ENCODE peak calls at places on chromosomes 1 and 21, in eight cellular contexts. Q, V, F, O, T, W, Z and E are unnamed samples.

GRCh38 chr1:47816325-47817071 is 180.7 kb downstream of the TRABD2B start:
- DNase-seq in Q (no peak), V (no peak), F (no peak), O (no peak), T (no peak), W (no peak), Z (no peak), E (no peak)

GRCh38 chr1:47984175-47984789 is 12.9 kb downstream of the TRABD2B start:
- DNase-seq in Q (no peak), V (no peak), F (no peak), O (peak), T (no peak), W (no peak), Z (peak), E (no peak)

GRCh38 chr1:113677250-113678158 is 81.8 kb downstream of the PHTF1 start:
- DNase-seq in Q (peak), V (peak), F (peak), O (peak), T (peak), W (peak), Z (peak), E (peak)

GRCh38 chr1:17873007-17873675 is 118.0 kb downstream of the ACTL8 start:
- DNase-seq in Q (peak), V (no peak), F (no peak), O (no peak), T (no peak), W (no peak), Z (no peak), E (no peak)

GRCh38 chr1:235882816-235883215 is 16.1 kb upstream of the LYST start:
- DNase-seq in Q (no peak), V (peak), F (no peak), O (no peak), T (peak), W (no peak), Z (no peak), E (no peak)

GRCh38 chr21:42840411-42841155 is 38.8 kb downstream of the WDR4 start:
- DNase-seq in Q (no peak), V (no peak), F (no peak), O (no peak), T (no peak), W (no peak), Z (no peak), E (no peak)

GRCh38 chr1:92485374-92486250 is 1.1 kb downstream of the GFI1 start:
- DNase-seq in Q (no peak), V (no peak), F (peak), O (peak), T (peak), W (peak), Z (peak), E (peak)

GRCh38 chr21:16192900-16193299 is 463.1 kb downstream of the USP25 start:
- DNase-seq in Q (peak), V (peak), F (peak), O (no peak), T (peak), W (no peak), Z (no peak), E (peak)

GRCh38 chr21:41443562-41443961 is 17.5 kb downstream of the MX1 start:
- DNase-seq in Q (no peak), V (no peak), F (no peak), O (no peak), T (no peak), W (no peak), Z (no peak), E (no peak)

GRCh38 chr1:240282061-240282830 is 190.6 kb downstream of the FMN2 start:
- DNase-seq in Q (peak), V (no peak), F (no peak), O (no peak), T (peak), W (no peak), Z (peak), E (no peak)

GRCh38 chr1:239778221-239778813 is 313.4 kb upstream of the FMN2 start:
- DNase-seq in Q (peak), V (no peak), F (no peak), O (no peak), T (no peak), W (no peak), Z (no peak), E (no peak)

GRCh38 chr1:212597495-212597894 is 11.1 kb upstream of the ATF3 start:
- DNase-seq in Q (peak), V (peak), F (no peak), O (no peak), T (no peak), W (no peak), Z (no peak), E (no peak)

GRCh38 chr1:234433563-234434285 is 45.3 kb downstream of the TARBP1 start:
- DNase-seq in Q (peak), V (no peak), F (peak), O (no peak), T (peak), W (no peak), Z (no peak), E (no peak)

GRCh38 chr1:14826172-14826636 is 227.7 kb downstream of the KAZN start:
- DNase-seq in Q (peak), V (peak), F (no peak), O (no peak), T (peak), W (no peak), Z (no peak), E (peak)

GRCh38 chr1:228014235-228014930 is 7.6 kb downstream of the WNT3A start:
- DNase-seq in Q (peak), V (peak), F (peak), O (no peak), T (no peak), W (no peak), Z (no peak), E (peak)

GRCh38 chr1:33908344-33908956 is 44.6 kb downstream of the HMGB4 start:
- DNase-seq in Q (no peak), V (no peak), F (no peak), O (no peak), T (no peak), W (no peak), Z (no peak), E (no peak)

GRCh38 chr21:43864806-43865470 is at the start of gene AGPAT3:
- DNase-seq in Q (peak), V (no peak), F (no peak), O (peak), T (peak), W (peak), Z (peak), E (peak)

GRCh38 chr1:41494351-41495170 is 10.1 kb upstream of the EDN2 start:
- DNase-seq in Q (no peak), V (no peak), F (no peak), O (no peak), T (no peak), W (no peak), Z (no peak), E (no peak)

GRCh38 chr1:243493156-243494129 is 237.6 kb downstream of the SDCCAG8 start:
- DNase-seq in Q (no peak), V (peak), F (no peak), O (no peak), T (peak), W (no peak), Z (no peak), E (no peak)

GRCh38 chr1:108758782-108759181 is 12.3 kb downstream of the STXBP3 start:
- DNase-seq in Q (no peak), V (no peak), F (no peak), O (no peak), T (no peak), W (no peak), Z (no peak), E (no peak)

GRCh38 chr1:147726161-147726560 is 34.2 kb downstream of the GJA5 start:
- DNase-seq in Q (no peak), V (no peak), F (no peak), O (no peak), T (no peak), W (no peak), Z (peak), E (no peak)

GRCh38 chr1:174746024-174746808 is 253.5 kb upstream of the CACYBP start:
- DNase-seq in Q (no peak), V (no peak), F (no peak), O (no peak), T (no peak), W (no peak), Z (no peak), E (no peak)

GRCh38 chr1:156703741-156704140 is 1.6 kb downstream of the CRABP2 start:
- DNase-seq in Q (no peak), V (no peak), F (no peak), O (no peak), T (peak), W (no peak), Z (no peak), E (no peak)

GRCh38 chr21:17441370-17441769 is 71.5 kb upstream of the CXADR start:
- DNase-seq in Q (peak), V (peak), F (peak), O (no peak), T (no peak), W (no peak), Z (peak), E (peak)

GRCh38 chr1:61742620-61743431 is 546 bp downstream of the PATJ start:
- DNase-seq in Q (peak), V (peak), F (peak), O (no peak), T (peak), W (no peak), Z (peak), E (peak)

GRCh38 chr21:45153358-45154318 is 79.3 kb downstream of the ADARB1 start:
- DNase-seq in Q (no peak), V (peak), F (no peak), O (no peak), T (peak), W (peak), Z (no peak), E (no peak)

GRCh38 chr1:210624722-210625121 is 296.0 kb downstream of the HHAT start:
- DNase-seq in Q (no peak), V (no peak), F (no peak), O (no peak), T (no peak), W (no peak), Z (no peak), E (no peak)

GRCh38 chr1:164692420-164692819 is 133.4 kb downstream of the PBX1 start:
- DNase-seq in Q (no peak), V (no peak), F (no peak), O (no peak), T (no peak), W (no peak), Z (no peak), E (no peak)

GRCh38 chr1:18327650-18328049 is 153.1 kb upstream of the KLHDC7A start:
- DNase-seq in Q (no peak), V (no peak), F (no peak), O (no peak), T (no peak), W (no peak), Z (no peak), E (no peak)

GRCh38 chr1:159429074-159429861 is 2.7 kb upstream of the OR10J4 start:
- DNase-seq in Q (peak), V (peak), F (peak), O (no peak), T (peak), W (no peak), Z (no peak), E (no peak)

GRCh38 chr1:224430511-224431113 is 4.0 kb downstream of the WDR26 start:
- DNase-seq in Q (peak), V (peak), F (peak), O (peak), T (peak), W (peak), Z (no peak), E (peak)

GRCh38 chr1:9721606-9722377 is 70.3 kb downstream of the PIK3CD start:
- DNase-seq in Q (peak), V (peak), F (no peak), O (peak), T (peak), W (peak), Z (peak), E (peak)

GRCh38 chr1:89200668-89201488 is 2.1 kb upstream of the GBP4 start:
- DNase-seq in Q (no peak), V (no peak), F (no peak), O (no peak), T (no peak), W (peak), Z (no peak), E (no peak)

GRCh38 chr1:205249651-205250050 is 21.9 kb downstream of the TMCC2 start:
- DNase-seq in Q (no peak), V (no peak), F (no peak), O (no peak), T (no peak), W (no peak), Z (no peak), E (no peak)

DNA sequence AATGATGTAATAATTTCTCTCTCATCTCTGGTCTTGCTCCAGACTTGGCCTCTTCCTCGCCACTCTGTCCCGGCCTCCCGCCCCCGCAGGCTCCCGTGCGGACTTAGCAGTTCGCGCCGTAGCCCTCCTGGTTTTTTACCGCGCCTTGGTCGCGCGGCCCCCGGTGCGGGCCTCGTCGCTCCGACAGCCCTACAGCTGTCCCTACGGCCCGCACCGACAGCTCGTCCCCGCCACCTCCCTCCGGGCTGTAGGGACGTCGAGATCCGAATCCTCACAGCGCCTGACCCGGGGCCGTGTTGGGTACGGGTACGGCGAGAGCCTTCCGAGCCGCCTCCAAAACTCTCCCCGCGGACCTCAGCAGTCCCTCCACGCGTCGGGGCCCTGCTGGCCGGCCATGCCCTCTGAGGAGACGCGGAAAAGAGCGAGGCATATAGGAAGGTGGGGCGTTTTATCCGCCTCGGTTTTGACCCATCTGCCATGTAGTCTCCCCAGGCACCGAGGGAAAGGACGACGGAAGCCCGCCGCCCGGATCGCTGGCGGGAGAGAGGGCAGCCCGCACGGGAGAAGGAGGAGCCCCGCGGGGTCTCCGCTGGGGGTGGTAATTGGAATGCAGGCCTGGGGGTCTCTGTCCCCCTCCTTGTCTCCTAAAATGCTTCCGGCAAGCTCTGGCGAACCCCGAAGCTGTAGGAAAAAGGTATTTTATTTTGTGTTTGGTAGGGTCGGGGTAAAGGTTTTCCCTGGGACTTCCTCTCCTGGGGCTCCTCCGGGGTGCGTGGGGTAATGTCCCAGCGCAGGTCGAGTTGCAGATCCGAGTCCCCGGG is 3.3 kb downstream of the LHX4 start:
- DNase-seq in Q (no peak), V (no peak), F (no peak), O (no peak), T (no peak), W (no peak), Z (no peak), E (no peak)
- TF ChIP-seq EZH2 in Q (no peak), V (peak), F (peak), O (peak), T (peak), W (no peak), Z (peak), E (peak)

DNA sequence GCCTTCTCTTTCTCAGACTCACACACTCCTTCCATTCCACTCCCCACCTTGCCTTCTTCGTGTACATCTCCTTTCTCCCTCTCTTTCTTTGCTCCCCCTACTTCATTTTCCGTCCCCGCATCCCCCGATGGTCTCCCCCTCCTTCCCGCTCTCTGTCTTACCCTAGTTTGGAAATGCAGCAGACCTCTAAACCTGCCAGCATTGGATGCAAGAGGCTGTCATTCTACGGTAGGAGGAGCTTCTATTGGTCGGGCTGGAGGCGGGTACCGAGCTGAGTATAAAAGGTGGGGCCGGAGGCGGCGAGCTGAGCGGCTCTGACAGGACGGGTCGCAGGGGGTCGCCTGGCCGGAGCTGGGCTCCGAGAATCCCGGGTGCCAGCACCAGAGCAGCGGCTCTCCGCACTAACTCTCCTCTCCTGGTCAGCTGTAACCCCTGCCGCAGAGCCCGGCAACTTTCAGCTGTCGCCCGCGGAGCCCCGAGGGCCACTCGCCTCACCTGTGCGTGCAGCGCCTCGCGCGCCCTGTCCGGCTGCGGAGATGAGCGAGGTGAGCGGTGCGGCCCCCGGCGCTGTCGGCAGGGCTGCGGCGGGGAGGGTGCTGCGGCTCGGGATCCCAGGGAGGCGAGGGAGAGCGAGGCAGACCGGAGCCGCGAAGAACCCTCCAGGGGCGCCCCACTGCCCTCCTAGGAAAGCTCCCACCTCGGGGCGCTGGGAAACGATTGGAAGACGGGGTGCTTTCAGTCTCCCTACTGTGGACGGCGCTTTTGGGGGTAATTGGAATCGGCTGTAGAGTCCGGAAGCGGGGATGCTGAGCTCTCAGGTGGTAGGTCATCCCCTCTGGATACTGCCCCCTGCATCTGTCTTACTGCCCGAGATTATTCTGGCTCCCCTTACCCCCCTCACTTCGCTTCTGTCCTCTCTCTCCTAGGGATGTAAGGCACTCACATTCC is at the start of gene PCP4L1:
- DNase-seq in Q (peak), V (peak), F (peak), O (peak), T (peak), W (no peak), Z (peak), E (peak)
- TF ChIP-seq EZH2 in Q (no peak), V (peak), F (no peak), O (no peak), T (no peak), W (no peak), Z (no peak), E (no peak)

DNA sequence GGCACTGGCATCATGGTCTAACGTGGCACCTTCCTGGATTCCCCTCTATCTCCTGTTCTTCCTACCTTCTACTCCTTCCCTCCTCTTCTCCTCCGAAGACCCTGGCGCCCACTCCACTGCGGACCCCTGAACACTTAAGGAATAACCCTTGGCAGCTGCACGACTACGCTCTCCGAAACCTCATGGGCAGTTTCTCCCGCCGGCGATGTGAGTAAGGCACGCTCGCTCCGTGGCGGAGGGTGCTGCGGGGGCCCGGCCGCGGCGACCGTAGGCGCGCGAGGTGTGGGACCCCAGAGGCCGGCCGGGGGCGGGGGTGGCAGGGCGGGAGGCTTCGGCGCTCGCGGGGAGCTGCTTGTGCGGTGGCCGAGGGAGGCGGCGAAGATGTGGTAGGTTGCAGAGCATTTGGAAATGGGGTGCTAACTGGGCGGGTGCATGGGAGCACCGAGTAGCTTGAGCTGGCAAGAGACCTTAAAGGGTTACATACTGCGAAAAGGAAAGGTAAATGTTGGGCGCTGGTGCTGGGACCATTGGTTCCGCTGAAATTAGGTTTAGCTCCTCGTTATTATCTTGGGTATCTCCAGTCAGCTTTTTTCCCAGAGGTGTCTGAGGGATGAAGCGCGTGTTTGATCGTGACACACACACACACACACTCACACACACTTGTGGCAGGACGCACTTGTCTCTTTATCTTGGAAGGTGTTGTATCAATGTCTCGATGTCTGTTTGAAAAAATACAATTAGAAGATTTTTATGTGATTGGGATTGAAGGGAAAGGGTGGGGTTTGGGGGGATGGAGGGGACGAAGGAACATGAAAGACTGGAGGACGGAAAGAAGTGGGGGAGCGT is 936 bp downstream of the LRRC7 start:
- DNase-seq in Q (no peak), V (no peak), F (peak), O (no peak), T (peak), W (no peak), Z (peak), E (no peak)
- TF ChIP-seq EZH2 in Q (no peak), V (peak), F (no peak), O (no peak), T (no peak), W (no peak), Z (no peak), E (peak)

GRCh38 chr1:218165687-218166088 is 119.4 kb upstream of the RRP15 start:
- DNase-seq in Q (peak), V (peak), F (no peak), O (peak), T (no peak), W (no peak), Z (no peak), E (no peak)

GRCh38 chr1:218163371-218163770 is 121.7 kb upstream of the RRP15 start:
- DNase-seq in Q (no peak), V (no peak), F (no peak), O (peak), T (no peak), W (no peak), Z (no peak), E (no peak)

GRCh38 chr1:218164930-218165686 is 120.0 kb upstream of the RRP15 start:
- DNase-seq in Q (peak), V (peak), F (no peak), O (peak), T (peak), W (no peak), Z (peak), E (peak)

DNA sequence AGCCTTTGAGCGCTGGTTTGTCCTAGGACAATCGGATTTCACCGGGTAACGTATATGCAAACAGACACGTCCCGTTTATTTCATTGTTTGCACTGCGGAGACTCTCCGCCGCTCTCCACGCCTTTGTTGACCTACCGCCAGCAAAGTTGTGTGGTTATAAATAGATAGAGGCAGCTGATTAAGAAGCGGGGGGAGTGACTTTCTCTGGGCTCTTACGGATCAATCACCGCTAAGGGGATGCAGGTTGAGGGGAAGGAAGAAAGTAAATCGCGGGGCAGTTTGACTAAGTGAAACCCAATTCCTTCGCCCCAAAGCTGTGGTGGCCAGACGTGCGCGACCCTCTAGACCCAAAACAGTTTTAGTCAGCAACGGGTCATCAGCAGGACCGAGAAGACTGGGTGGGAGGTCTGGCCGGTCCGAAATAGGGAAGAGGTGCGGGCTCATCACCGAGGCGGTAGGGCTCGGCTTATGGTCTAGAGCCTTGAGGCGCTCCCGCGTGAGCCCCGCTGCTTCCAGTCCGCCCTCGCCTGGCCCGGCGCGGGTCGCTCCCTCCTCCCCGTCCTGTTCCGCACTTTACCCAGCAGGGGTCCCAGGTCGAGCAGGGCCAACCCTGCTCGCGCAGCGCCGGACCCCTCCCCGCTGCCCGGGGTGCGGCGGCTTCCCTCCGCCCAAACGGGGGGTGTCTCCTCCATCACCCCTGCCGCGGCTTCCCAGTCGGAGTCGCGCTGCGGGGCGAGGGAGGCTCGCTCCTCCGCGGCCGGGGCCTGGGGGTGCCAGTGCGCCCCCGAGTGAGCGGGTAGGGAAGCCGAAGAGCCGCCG is 120.8 kb upstream of the RRP15 start:
- DNase-seq in Q (peak), V (peak), F (peak), O (peak), T (peak), W (no peak), Z (peak), E (peak)
- TF ChIP-seq EZH2 in Q (peak), V (peak), F (peak), O (no peak), T (peak), W (no peak), Z (peak), E (peak)